ENCODE peak calls at places on chromosomes 6 and 20, in five cellular contexts. One of them, this sample, is unnamed. For H3K9me3, the result is how much of the 10 kb centered on the place peaks cover.

GRCh38 chr6:56764081-56764566 is 121.4 kb upstream of the DST start:
- DNase-seq in K562: peak
- DNase-seq in PC-9: peak
- DNase-seq in A549: peak
- DNase-seq in mucosa of descending colon: peak
- DNase-seq in this sample: no peak

GRCh38 chr6:169851641-169852503 is 100.5 kb downstream of the ERMARD start:
- DNase-seq in K562: no peak
- DNase-seq in PC-9: no peak
- DNase-seq in A549: no peak
- DNase-seq in mucosa of descending colon: no peak
- DNase-seq in this sample: peak

GRCh38 chr6:29872791-29873190 is 45.2 kb downstream of the HLA-G start:
- DNase-seq in K562: no peak
- DNase-seq in PC-9: no peak
- DNase-seq in A549: no peak
- DNase-seq in mucosa of descending colon: no peak
- DNase-seq in this sample: no peak

GRCh38 chr20:19974621-19975435 is 42.3 kb upstream of the NAA20 start:
- DNase-seq in K562: no peak
- DNase-seq in PC-9: peak
- DNase-seq in A549: peak
- DNase-seq in mucosa of descending colon: peak
- DNase-seq in this sample: no peak

GRCh38 chr6:4608361-4609115 is 167.7 kb upstream of the CDYL start:
- DNase-seq in K562: no peak
- DNase-seq in PC-9: no peak
- DNase-seq in A549: no peak
- DNase-seq in mucosa of descending colon: no peak
- DNase-seq in this sample: no peak

GRCh38 chr6:6661684-6662083 is 73.2 kb downstream of the LY86 start:
- DNase-seq in K562: no peak
- DNase-seq in PC-9: peak
- DNase-seq in A549: no peak
- DNase-seq in mucosa of descending colon: peak
- DNase-seq in this sample: no peak

GRCh38 chr20:39632176-39632575 is 670.0 kb downstream of the DHX35 start:
- DNase-seq in K562: no peak
- DNase-seq in PC-9: no peak
- DNase-seq in A549: no peak
- DNase-seq in mucosa of descending colon: no peak
- DNase-seq in this sample: no peak

GRCh38 chr20:48599748-48600469 is 227.9 kb downstream of the PREX1 start:
- DNase-seq in K562: no peak
- DNase-seq in PC-9: no peak
- DNase-seq in A549: no peak
- DNase-seq in mucosa of descending colon: no peak
- DNase-seq in this sample: no peak

GRCh38 chr6:3247255-3248146 is 11.2 kb upstream of the PSMG4 start:
- DNase-seq in K562: peak
- DNase-seq in PC-9: peak
- DNase-seq in A549: peak
- DNase-seq in mucosa of descending colon: peak
- DNase-seq in this sample: no peak

GRCh38 chr6:42928748-42929087 is 562 bp upstream of the CNPY3 start:
- DNase-seq in K562: no peak
- DNase-seq in PC-9: no peak
- DNase-seq in A549: no peak
- DNase-seq in mucosa of descending colon: no peak
- DNase-seq in this sample: no peak

GRCh38 chr6:113383701-113384100 is 473.4 kb upstream of the MARCKS start:
- DNase-seq in K562: no peak
- DNase-seq in PC-9: no peak
- DNase-seq in A549: no peak
- DNase-seq in mucosa of descending colon: no peak
- DNase-seq in this sample: no peak

GRCh38 chr20:53806683-53807401 is 213.2 kb upstream of the ZNF217 start:
- DNase-seq in K562: no peak
- DNase-seq in PC-9: no peak
- DNase-seq in A549: no peak
- DNase-seq in mucosa of descending colon: no peak
- DNase-seq in this sample: no peak

GRCh38 chr20:53809242-53809641 is 215.6 kb upstream of the ZNF217 start:
- DNase-seq in K562: no peak
- DNase-seq in PC-9: no peak
- DNase-seq in A549: no peak
- DNase-seq in mucosa of descending colon: peak
- DNase-seq in this sample: no peak

GRCh38 chr20:53809728-53810365 is 216.2 kb upstream of the ZNF217 start:
- DNase-seq in K562: no peak
- DNase-seq in PC-9: no peak
- DNase-seq in A549: no peak
- DNase-seq in mucosa of descending colon: no peak
- DNase-seq in this sample: no peak

GRCh38 chr20:53810661-53811355 is 217.2 kb upstream of the ZNF217 start:
- DNase-seq in K562: no peak
- DNase-seq in PC-9: no peak
- DNase-seq in A549: no peak
- DNase-seq in mucosa of descending colon: no peak
- DNase-seq in this sample: no peak

DNA sequence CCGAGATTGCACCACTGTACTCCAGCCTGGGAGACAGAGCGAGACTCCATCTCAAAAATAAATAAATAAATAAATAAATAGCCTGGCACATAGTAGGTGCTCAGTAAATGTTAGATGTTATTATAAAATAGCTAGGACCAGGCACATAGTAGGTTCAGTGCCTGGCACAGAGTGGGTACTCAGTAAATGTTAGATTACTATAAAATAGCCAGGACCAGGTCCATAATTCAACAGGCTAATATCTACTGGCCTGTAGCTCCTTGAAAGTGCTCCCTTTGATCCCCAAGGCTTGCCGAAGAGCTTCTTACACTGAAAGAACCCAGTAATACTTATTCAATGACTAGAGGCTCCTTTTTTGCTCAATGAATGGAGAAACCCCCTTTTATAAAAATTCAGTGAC is 215.1 kb upstream of the ZNF217 start:
- DNase-seq in K562: no peak
- DNase-seq in PC-9: no peak
- DNase-seq in A549: no peak
- DNase-seq in mucosa of descending colon: no peak
- DNase-seq in this sample: no peak
- H3K9me3 ChIP-seq in K562: under half
- H3K9me3 ChIP-seq in PC-9: under half
- H3K9me3 ChIP-seq in A549: under half
- H3K9me3 ChIP-seq in mucosa of descending colon: under half
- H3K9me3 ChIP-seq in this sample: under half

GRCh38 chr6:141488466-141488865 is 644.3 kb upstream of the GJE1 start:
- DNase-seq in K562: no peak
- DNase-seq in PC-9: no peak
- DNase-seq in A549: no peak
- DNase-seq in mucosa of descending colon: no peak
- DNase-seq in this sample: no peak
- H3K9me3 ChIP-seq in K562: under half
- H3K9me3 ChIP-seq in PC-9: under half
- H3K9me3 ChIP-seq in A549: under half
- H3K9me3 ChIP-seq in mucosa of descending colon: under half
- H3K9me3 ChIP-seq in this sample: under half

DNA sequence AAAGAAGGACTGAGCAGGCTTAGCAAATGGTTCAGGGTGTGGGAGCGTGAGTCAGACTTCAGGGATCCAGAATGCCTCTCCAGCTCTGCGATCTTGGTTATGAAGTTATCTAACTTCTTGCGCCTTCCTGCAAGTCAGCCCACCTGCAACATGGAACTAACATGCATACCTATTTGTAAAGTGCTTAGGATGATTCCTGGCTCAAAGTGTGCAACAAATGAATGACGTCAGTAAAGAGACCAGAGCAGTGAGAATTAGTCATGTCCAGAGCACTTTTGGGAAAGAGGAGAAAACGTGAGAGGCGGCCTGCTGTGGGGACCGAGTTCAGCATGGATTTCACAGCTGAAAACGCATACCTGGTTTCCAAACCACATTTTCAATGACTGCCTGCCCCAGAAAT is 610.0 kb upstream of the CDH4 start:
- DNase-seq in K562: no peak
- DNase-seq in PC-9: no peak
- DNase-seq in A549: no peak
- DNase-seq in mucosa of descending colon: no peak
- DNase-seq in this sample: no peak
- H3K9me3 ChIP-seq in K562: under half
- H3K9me3 ChIP-seq in PC-9: under half
- H3K9me3 ChIP-seq in A549: under half
- H3K9me3 ChIP-seq in mucosa of descending colon: under half
- H3K9me3 ChIP-seq in this sample: under half

GRCh38 chr6:11486486-11486885 is 51.1 kb upstream of the TMEM170B start:
- DNase-seq in K562: no peak
- DNase-seq in PC-9: no peak
- DNase-seq in A549: no peak
- DNase-seq in mucosa of descending colon: no peak
- DNase-seq in this sample: no peak
- H3K9me3 ChIP-seq in K562: under half
- H3K9me3 ChIP-seq in PC-9: under half
- H3K9me3 ChIP-seq in A549: under half
- H3K9me3 ChIP-seq in mucosa of descending colon: under half
- H3K9me3 ChIP-seq in this sample: under half

GRCh38 chr20:60650087-60650486 is 602.0 kb upstream of the CDH4 start:
- DNase-seq in K562: no peak
- DNase-seq in PC-9: no peak
- DNase-seq in A549: no peak
- DNase-seq in mucosa of descending colon: no peak
- DNase-seq in this sample: no peak

GRCh38 chr20:60653111-60653845 is 598.8 kb upstream of the CDH4 start:
- DNase-seq in K562: no peak
- DNase-seq in PC-9: no peak
- DNase-seq in A549: no peak
- DNase-seq in mucosa of descending colon: no peak
- DNase-seq in this sample: no peak

GRCh38 chr20:60649541-60649940 is 602.5 kb upstream of the CDH4 start:
- DNase-seq in K562: no peak
- DNase-seq in PC-9: no peak
- DNase-seq in A549: no peak
- DNase-seq in mucosa of descending colon: no peak
- DNase-seq in this sample: no peak

GRCh38 chr20:60648556-60648955 is 603.5 kb upstream of the CDH4 start:
- DNase-seq in K562: no peak
- DNase-seq in PC-9: no peak
- DNase-seq in A549: no peak
- DNase-seq in mucosa of descending colon: no peak
- DNase-seq in this sample: no peak

DNA sequence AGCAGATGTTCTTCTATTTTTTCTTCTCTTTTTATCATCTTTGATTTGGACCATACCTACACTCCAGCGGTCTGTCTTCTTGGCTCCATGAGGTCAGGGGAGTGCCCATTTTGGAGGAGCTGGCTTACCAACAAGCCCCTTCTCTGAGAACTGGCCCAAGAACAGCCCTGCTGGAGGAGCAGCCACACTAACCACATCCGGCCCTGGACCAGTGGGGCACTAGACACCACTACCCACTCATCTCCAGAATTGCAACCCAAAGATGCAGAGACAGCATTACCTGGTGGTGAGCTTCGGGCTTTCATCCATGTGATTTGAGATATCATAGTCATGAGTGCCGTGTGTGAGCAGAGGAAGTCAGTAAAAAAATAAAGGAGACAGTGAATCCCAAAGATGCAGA is 599.4 kb upstream of the CDH4 start:
- DNase-seq in K562: no peak
- DNase-seq in PC-9: no peak
- DNase-seq in A549: no peak
- DNase-seq in mucosa of descending colon: no peak
- DNase-seq in this sample: no peak
- H3K9me3 ChIP-seq in K562: under half
- H3K9me3 ChIP-seq in PC-9: under half
- H3K9me3 ChIP-seq in A549: under half
- H3K9me3 ChIP-seq in mucosa of descending colon: under half
- H3K9me3 ChIP-seq in this sample: under half

DNA sequence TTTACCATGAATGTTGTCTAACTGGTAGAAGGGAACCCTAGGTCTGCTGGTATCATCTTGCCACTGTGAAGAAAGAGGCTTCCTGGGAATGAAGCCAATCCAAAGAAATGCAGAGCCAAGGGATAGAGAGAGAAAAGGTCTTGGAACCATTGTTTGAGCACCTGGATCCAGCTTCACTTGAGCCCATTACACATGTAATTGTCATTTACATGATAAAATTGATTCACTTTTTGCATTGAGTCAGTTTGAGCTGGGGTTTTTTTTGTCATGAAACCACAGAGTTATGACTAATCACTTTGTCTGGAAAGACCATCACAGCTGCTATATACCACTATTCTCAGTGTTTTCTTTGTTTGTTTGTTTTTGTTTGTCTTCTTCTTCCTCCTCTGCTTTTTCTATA is 112.3 kb downstream of the CBLN4 start:
- DNase-seq in K562: no peak
- DNase-seq in PC-9: no peak
- DNase-seq in A549: no peak
- DNase-seq in mucosa of descending colon: no peak
- DNase-seq in this sample: no peak
- H3K9me3 ChIP-seq in K562: under half
- H3K9me3 ChIP-seq in PC-9: under half
- H3K9me3 ChIP-seq in A549: under half
- H3K9me3 ChIP-seq in mucosa of descending colon: under half
- H3K9me3 ChIP-seq in this sample: under half

GRCh38 chr6:109356237-109356636 is 26.0 kb downstream of the CD164 start:
- DNase-seq in K562: no peak
- DNase-seq in PC-9: no peak
- DNase-seq in A549: no peak
- DNase-seq in mucosa of descending colon: no peak
- DNase-seq in this sample: no peak
- H3K9me3 ChIP-seq in K562: under half
- H3K9me3 ChIP-seq in PC-9: under half
- H3K9me3 ChIP-seq in A549: under half
- H3K9me3 ChIP-seq in mucosa of descending colon: under half
- H3K9me3 ChIP-seq in this sample: under half

GRCh38 chr6:36727491-36728021 is 29.9 kb downstream of the RAB44 start:
- DNase-seq in K562: no peak
- DNase-seq in PC-9: no peak
- DNase-seq in A549: no peak
- DNase-seq in mucosa of descending colon: no peak
- DNase-seq in this sample: no peak
- H3K9me3 ChIP-seq in K562: under half
- H3K9me3 ChIP-seq in PC-9: under half
- H3K9me3 ChIP-seq in A549: under half
- H3K9me3 ChIP-seq in mucosa of descending colon: under half
- H3K9me3 ChIP-seq in this sample: under half

GRCh38 chr20:34209111-34209510 is 32.1 kb upstream of the ASIP start:
- DNase-seq in K562: no peak
- DNase-seq in PC-9: no peak
- DNase-seq in A549: no peak
- DNase-seq in mucosa of descending colon: no peak
- DNase-seq in this sample: no peak

GRCh38 chr20:34211591-34211990 is 29.6 kb upstream of the ASIP start:
- DNase-seq in K562: no peak
- DNase-seq in PC-9: no peak
- DNase-seq in A549: no peak
- DNase-seq in mucosa of descending colon: no peak
- DNase-seq in this sample: no peak

GRCh38 chr20:34215711-34216381 is 25.4 kb upstream of the ASIP start:
- DNase-seq in K562: peak
- DNase-seq in PC-9: peak
- DNase-seq in A549: peak
- DNase-seq in mucosa of descending colon: peak
- DNase-seq in this sample: peak

GRCh38 chr20:34213213-34213612 is 28.0 kb upstream of the ASIP start:
- DNase-seq in K562: no peak
- DNase-seq in PC-9: no peak
- DNase-seq in A549: no peak
- DNase-seq in mucosa of descending colon: no peak
- DNase-seq in this sample: no peak

GRCh38 chr20:34210271-34210670 is 31.0 kb upstream of the ASIP start:
- DNase-seq in K562: no peak
- DNase-seq in PC-9: no peak
- DNase-seq in A549: no peak
- DNase-seq in mucosa of descending colon: no peak
- DNase-seq in this sample: no peak
- H3K9me3 ChIP-seq in K562: under half
- H3K9me3 ChIP-seq in PC-9: under half
- H3K9me3 ChIP-seq in A549: under half
- H3K9me3 ChIP-seq in mucosa of descending colon: under half
- H3K9me3 ChIP-seq in this sample: under half

This sample was measured in CD8-positive, alpha-beta T cell.